ENCODE peak calls at places on chromosomes 16 and 17, in seven cellular contexts. S, Z, Y, K, E, H and D are unnamed samples. For H3K4me1, the result is how much of the 10 kb centered on the place peaks cover.

GRCh38 chr16:4372315-4372577 is 598 bp downstream of the VASN start:
- DNase-seq in H (no peak), Y (no peak), E (no peak), Z (no peak), S (no peak), K (no peak), D (no peak)

GRCh38 chr16:70714526-70715112 is 28.8 kb upstream of the MTSS2 start:
- DNase-seq in H (no peak), K (no peak), S (no peak), E (no peak), Z (no peak), Y (no peak), D (no peak)

GRCh38 chr16:28915181-28915580 is 9.9 kb downstream of the RABEP2 start:
- DNase-seq in Z (peak), H (no peak), E (no peak), Y (peak), S (no peak), K (no peak), D (no peak)

GRCh38 chr17:38564869-38565268 is 40.9 kb downstream of the SRCIN1 start:
- DNase-seq in H (no peak), S (peak), Z (no peak), K (no peak), Y (no peak), E (peak), D (no peak)

GRCh38 chr16:17828012-17828411 is 357.3 kb upstream of the XYLT1 start:
- DNase-seq in K (peak), H (no peak), S (no peak), Z (no peak), E (no peak), Y (peak), D (no peak)

GRCh38 chr16:3745751-3746355 is 28.5 kb upstream of the TRAP1 start:
- DNase-seq in Z (no peak), Y (peak), S (no peak), H (no peak), K (no peak), E (no peak), D (no peak)

GRCh38 chr16:89581045-89581695 is 5.6 kb downstream of the CPNE7 start:
- DNase-seq in Z (peak), K (peak), H (no peak), S (no peak), E (no peak), Y (peak), D (peak)

GRCh38 chr17:7022791-7023571 is at the start of gene BCL6B:
- DNase-seq in H (no peak), E (peak), Y (no peak), S (peak), K (no peak), Z (no peak), D (no peak)

GRCh38 chr17:61361084-61361483 is 38.6 kb upstream of the TBX2 start:
- DNase-seq in K (no peak), S (no peak), H (no peak), Y (peak), Z (peak), E (no peak), D (no peak)

GRCh38 chr16:67158637-67159600 is 790 bp downstream of the TRADD start:
- DNase-seq in S (peak), Y (peak), H (peak), E (peak), K (peak), Z (peak), D (no peak)

GRCh38 chr17:77470800-77471733 is 330.3 kb downstream of the SEC14L1 start:
- DNase-seq in K (peak), S (peak), E (peak), Z (peak), Y (peak), H (peak), D (peak)

GRCh38 chr17:4895121-4895520 is 4.2 kb upstream of the C17orf107 start:
- DNase-seq in H (no peak), Z (no peak), S (no peak), K (no peak), E (no peak), Y (no peak), D (no peak)

GRCh38 chr16:46428108-46429061 is 192.8 kb downstream of the SHCBP1 start:
- DNase-seq in K (no peak), Y (peak), E (no peak), Z (no peak), H (no peak), S (no peak), D (no peak)

GRCh38 chr17:61378658-61379456 is 20.8 kb upstream of the TBX2 start:
- DNase-seq in S (no peak), Z (no peak), Y (no peak), K (no peak), E (no peak), H (no peak), D (no peak)

GRCh38 chr17:69250641-69251040 is 22.0 kb upstream of the ABCA10 start:
- DNase-seq in H (no peak), E (no peak), Z (no peak), S (no peak), Y (peak), K (no peak), D (no peak)

GRCh38 chr16:752008-752315 is 8.6 kb upstream of the MSLN start:
- DNase-seq in Z (no peak), Y (no peak), E (peak), H (no peak), S (peak), K (no peak), D (no peak)

GRCh38 chr17:30450125-30451027 is 26.8 kb upstream of the GOSR1 start:
- DNase-seq in E (no peak), S (no peak), K (peak), H (no peak), Z (peak), Y (peak), D (no peak)

DNA sequence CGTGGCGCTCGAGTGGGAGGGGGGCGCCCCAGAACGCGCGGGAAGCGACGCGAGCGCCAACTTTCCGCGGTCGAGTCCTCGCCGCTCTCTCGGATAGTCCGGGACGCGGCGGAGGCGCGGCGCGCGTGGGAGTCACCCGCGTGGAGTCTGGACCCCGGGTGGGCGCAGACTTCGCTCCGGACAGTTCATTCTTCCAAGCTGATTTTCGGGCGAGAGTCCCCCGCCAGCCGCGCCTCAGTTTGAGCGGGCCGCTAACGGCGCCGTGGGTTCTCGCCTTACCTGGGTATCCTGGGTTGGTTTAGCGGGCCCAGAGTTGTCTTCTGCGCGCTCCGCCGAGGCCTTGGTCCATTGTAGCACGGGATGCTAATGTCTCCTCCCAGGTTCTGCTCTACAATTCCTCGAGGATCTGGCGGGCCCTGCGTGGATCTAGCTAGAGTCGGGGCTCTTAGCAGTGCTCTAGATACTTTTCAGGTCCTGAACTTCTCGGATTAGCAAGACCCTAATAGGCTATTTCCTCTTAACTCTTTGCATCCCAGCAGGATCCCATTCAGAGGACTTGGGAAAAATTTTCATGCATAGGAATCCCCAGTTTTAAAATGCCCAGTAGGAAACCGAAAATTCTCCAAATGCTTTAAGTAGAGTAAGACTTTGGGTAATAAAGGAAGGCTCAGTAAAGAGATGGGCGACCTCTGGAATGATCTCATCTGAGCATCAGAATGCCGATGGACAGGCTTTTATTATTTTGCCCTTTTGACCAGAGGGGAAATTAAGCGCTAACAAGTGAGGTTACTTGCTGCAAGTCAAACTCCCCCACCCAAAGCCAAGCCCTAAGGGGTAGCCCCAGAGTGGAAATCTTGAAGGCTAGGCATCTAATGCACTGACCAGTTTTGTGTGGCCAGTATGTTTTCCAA is 527 bp upstream of the GJC1 start:
- DNase-seq in Z (peak), H (peak), Y (peak), S (peak), E (peak), K (peak), D (no peak)
- TF ChIP-seq EZH2 in Z (no peak), H (no peak), Y (no peak), S (no peak), E (no peak), K (no peak), D (no peak)

DNA sequence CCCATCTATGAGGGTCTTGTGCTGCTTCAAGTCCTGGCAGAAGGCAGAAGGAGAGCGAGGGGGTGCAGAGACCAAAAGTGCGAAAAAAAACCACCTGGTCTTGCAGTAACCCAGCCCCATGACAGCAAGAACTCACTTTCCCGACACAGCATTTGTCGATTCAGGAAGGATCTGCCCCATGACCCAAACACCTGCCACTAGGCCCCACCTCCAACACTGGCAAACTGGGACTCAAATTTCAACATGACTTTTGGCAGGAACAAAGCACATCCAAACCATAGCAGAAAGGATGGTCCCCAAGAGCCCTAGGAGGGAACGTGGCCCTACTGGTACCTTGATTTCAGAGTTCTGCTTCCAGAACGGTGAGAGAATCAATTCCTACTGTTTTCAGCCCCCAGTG is 34.7 kb upstream of the KLHDC4 start:
- DNase-seq in E (no peak), S (no peak), Z (no peak), H (no peak), Y (no peak), K (no peak), D (no peak)
- H3K4me1 ChIP-seq in E (under half), S (under half), Z (under half), H (under half), Y (under half), K (under half), D (under half)

DNA sequence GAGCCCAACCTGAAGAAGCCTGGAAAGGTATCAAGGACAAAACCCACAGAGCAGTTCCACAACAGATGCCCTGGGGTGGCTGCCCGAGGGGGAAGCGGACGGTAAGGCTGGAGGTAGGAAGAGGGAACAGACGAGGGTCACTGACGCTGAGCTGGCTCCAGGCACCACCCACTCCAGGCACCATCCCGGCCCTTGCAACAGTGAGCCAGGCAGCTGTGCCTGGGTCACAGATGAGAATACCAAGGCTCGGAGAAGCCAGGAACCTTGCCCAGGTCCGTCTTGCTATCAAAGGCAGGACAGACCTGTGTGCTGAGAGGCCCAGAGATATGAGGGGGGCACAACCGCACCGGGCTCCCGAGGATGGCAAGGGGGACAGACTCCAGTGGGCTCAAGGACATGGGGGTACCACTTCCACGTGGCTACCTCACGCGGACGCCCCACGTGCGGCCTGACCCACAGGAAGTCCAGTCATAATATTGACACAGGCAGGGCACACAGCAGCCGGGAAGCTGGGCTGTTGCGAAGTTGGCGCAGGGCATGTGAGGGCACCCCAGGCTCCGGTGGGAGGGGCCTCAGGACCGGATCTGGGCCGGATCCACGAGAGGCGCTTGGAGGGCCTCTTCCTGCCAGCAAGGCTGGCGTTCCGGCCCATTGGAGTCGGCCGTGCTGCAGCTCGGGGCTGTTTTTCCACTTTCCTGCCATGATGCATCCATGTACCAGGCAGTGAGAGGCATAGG is 29.9 kb downstream of the PEMT start:
- DNase-seq in K (no peak), S (no peak), Y (no peak), E (no peak), H (no peak), Z (peak), D (no peak)
- TF ChIP-seq EZH2phosphoT487 in K (no peak), S (no peak), Y (no peak), E (no peak), H (no peak), Z (no peak), D (no peak)

GRCh38 chr16:85759631-85760419 is 8.9 kb upstream of the C16orf74 start:
- DNase-seq in Y (peak), Z (peak), S (peak), E (no peak), K (no peak), H (no peak), D (no peak)
- TF ChIP-seq EZH2 in Y (no peak), Z (no peak), S (no peak), E (no peak), K (no peak), H (no peak), D (no peak)

DNA sequence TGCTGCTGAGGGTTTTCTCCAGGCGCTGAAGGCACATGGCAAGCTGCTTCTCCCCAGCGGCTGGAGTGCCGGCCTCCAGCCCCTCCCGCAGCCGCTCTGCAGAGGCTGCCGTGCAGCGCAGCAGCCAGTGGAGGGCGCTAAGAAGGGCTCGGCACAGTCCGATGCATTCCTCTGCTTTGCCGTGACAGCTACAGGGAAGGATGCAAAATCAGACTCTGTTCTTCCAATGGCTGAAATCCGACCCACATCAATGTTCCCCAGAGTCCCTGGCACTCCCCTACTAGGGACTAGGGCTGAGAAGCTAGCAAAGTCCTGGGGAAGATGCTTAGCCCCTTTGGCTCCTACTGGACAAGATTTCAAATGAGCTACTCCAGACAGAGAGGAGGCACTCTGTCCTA is 19.0 kb downstream of the MED24 start:
- DNase-seq in K (peak), Y (peak), H (no peak), E (peak), S (peak), Z (no peak), D (no peak)
- H3K4me1 ChIP-seq in K (under half), Y (under half), H (under half), E (under half), S (under half), Z (under half), D (under half)

GRCh38 chr17:703081-703875 is 11.4 kb downstream of the VPS53 start:
- DNase-seq in Z (no peak), K (no peak), Y (no peak), E (no peak), S (no peak), H (no peak), D (no peak)
- TF ChIP-seq EZH2phosphoT487 in Z (no peak), K (no peak), Y (no peak), E (no peak), S (no peak), H (no peak), D (no peak)

GRCh38 chr17:64778367-64779290 is 116.5 kb upstream of the SMURF2 start:
- DNase-seq in K (peak), H (no peak), Y (peak), S (peak), E (peak), Z (peak), D (no peak)
- TF ChIP-seq EZH2 in K (no peak), H (no peak), Y (peak), S (peak), E (peak), Z (no peak), D (no peak)

DNA sequence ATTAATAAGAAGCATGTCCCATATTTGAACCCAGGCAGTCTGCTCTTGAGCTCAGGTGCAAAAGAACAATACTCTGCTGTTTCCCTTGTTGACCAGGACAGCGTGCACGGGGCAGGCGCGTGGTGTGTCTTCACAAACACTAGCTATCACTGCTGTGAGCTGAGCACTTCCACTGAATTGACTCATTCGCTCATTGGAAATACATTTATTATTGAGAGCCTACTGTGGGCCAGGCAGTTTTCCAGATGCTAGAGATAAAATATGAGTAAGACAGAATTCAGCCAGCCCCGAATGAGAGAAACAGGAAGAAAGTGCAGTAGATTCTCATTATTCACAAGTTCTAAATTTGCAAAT is 1.7 kb downstream of the CHD9 start:
- DNase-seq in Y (peak), K (no peak), E (no peak), S (no peak), Z (peak), H (no peak), D (no peak)
- H3K4me1 ChIP-seq in Y (under half), K (under half), E (under half), S (under half), Z (under half), H (under half), D (under half)

DNA sequence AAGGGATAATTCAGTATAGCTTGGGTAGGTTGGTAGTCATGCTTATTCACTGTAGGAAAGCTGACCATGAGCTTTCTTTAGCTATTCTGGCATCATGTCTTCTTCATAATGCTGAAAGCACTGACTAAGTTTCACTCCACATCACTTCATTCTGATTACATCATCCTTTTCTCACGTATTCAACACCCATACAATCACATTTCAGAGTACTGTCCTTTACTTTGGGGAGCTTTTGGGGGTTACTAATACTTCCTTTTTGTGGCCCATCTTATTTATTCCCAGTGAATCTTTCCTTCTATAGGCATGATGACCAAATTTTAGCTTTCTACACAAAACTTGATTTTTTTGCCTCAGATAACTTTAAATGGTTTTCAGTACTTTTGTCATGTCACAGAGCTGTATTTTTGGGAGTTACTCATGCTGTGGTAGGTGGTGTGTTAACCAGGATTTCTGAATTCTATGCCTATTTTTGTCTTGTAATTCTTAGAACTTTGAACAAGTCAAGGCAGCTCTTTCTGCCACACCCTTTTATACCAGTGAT is 23.4 kb downstream of the TADA2A start:
- DNase-seq in S (no peak), Y (peak), Z (no peak), H (no peak), K (no peak), E (no peak), D (no peak)
- TF ChIP-seq EZH2phosphoT487 in S (no peak), Y (no peak), Z (no peak), H (no peak), K (no peak), E (no peak), D (no peak)

GRCh38 chr17:47852113-47852949 is 1.4 kb upstream of the SP6 start:
- DNase-seq in E (no peak), S (peak), Y (peak), H (no peak), Z (no peak), K (no peak), D (no peak)
- TF ChIP-seq EZH2 in E (peak), S (peak), Y (peak), H (no peak), Z (no peak), K (peak), D (no peak)